ENCODE peak calls at places on chromosomes 12 and 14, in ten cellular contexts. One of them, this sample, is unnamed.

GRCh38 chr12:100186071-100186470 is 14.5 kb upstream of the ACTR6 start:
- DNase-seq in ascending aorta: no peak
- DNase-seq in neural progenitor cell: no peak
- DNase-seq in Peyer's patch: no peak
- DNase-seq in testis: no peak
- DNase-seq in right lobe of liver: no peak
- DNase-seq in upper lobe of right lung: no peak
- DNase-seq in kidney epithelial cell: no peak
- DNase-seq in CD4-positive, CD25-positive, alpha-beta regulatory T cell: no peak
- DNase-seq in GM23248: peak; percentile 31
- DNase-seq in this sample: no peak

GRCh38 chr12:69091447-69092022 is 147.8 kb upstream of the CPSF6 start:
- DNase-seq in testis: no peak
- DNase-seq in Peyer's patch: no peak
- DNase-seq in GM23248: no peak
- DNase-seq in neural progenitor cell: peak; percentile 23
- DNase-seq in CD4-positive, CD25-positive, alpha-beta regulatory T cell: no peak
- DNase-seq in ascending aorta: no peak
- DNase-seq in upper lobe of right lung: no peak
- DNase-seq in kidney epithelial cell: no peak
- DNase-seq in right lobe of liver: no peak
- DNase-seq in this sample: peak; percentile 30

GRCh38 chr12:71045781-71046180 is 112.0 kb downstream of the TSPAN8 start:
- DNase-seq in upper lobe of right lung: no peak
- DNase-seq in kidney epithelial cell: no peak
- DNase-seq in testis: no peak
- DNase-seq in Peyer's patch: no peak
- DNase-seq in right lobe of liver: no peak
- DNase-seq in CD4-positive, CD25-positive, alpha-beta regulatory T cell: no peak
- DNase-seq in GM23248: peak; percentile 58
- DNase-seq in ascending aorta: no peak
- DNase-seq in neural progenitor cell: no peak
- DNase-seq in this sample: no peak

GRCh38 chr12:121942145-121942718 is 23.8 kb downstream of the CFAP251 start:
- DNase-seq in GM23248: no peak
- DNase-seq in testis: no peak
- DNase-seq in neural progenitor cell: no peak
- DNase-seq in kidney epithelial cell: no peak
- DNase-seq in CD4-positive, CD25-positive, alpha-beta regulatory T cell: no peak
- DNase-seq in ascending aorta: no peak
- DNase-seq in upper lobe of right lung: no peak
- DNase-seq in Peyer's patch: no peak
- DNase-seq in right lobe of liver: no peak
- DNase-seq in this sample: no peak

GRCh38 chr12:91111366-91112321 is at the start of gene LUM:
- DNase-seq in CD4-positive, CD25-positive, alpha-beta regulatory T cell: no peak
- DNase-seq in kidney epithelial cell: no peak
- DNase-seq in GM23248: peak; percentile 89
- DNase-seq in testis: peak; percentile 32
- DNase-seq in right lobe of liver: no peak
- DNase-seq in Peyer's patch: peak; percentile 18
- DNase-seq in neural progenitor cell: peak; percentile 23
- DNase-seq in ascending aorta: no peak
- DNase-seq in upper lobe of right lung: no peak
- DNase-seq in this sample: peak; percentile 0

GRCh38 chr12:59453461-59453860 is 142.4 kb upstream of the SLC16A7 start:
- DNase-seq in upper lobe of right lung: no peak
- DNase-seq in testis: no peak
- DNase-seq in CD4-positive, CD25-positive, alpha-beta regulatory T cell: no peak
- DNase-seq in ascending aorta: no peak
- DNase-seq in right lobe of liver: no peak
- DNase-seq in neural progenitor cell: no peak
- DNase-seq in Peyer's patch: no peak
- DNase-seq in GM23248: no peak
- DNase-seq in kidney epithelial cell: no peak
- DNase-seq in this sample: no peak

GRCh38 chr14:73173092-73173735 is 36.9 kb downstream of the PSEN1 start:
- DNase-seq in Peyer's patch: no peak
- DNase-seq in testis: no peak
- DNase-seq in kidney epithelial cell: peak; percentile 10
- DNase-seq in CD4-positive, CD25-positive, alpha-beta regulatory T cell: peak; percentile 67
- DNase-seq in ascending aorta: no peak
- DNase-seq in GM23248: peak; percentile 70
- DNase-seq in neural progenitor cell: peak; percentile 35
- DNase-seq in upper lobe of right lung: no peak
- DNase-seq in right lobe of liver: no peak
- DNase-seq in this sample: no peak

GRCh38 chr12:3680919-3681594 is 71.9 kb downstream of the CRACR2A start:
- DNase-seq in testis: peak; percentile 84
- DNase-seq in GM23248: no peak
- DNase-seq in right lobe of liver: peak; percentile 60
- DNase-seq in upper lobe of right lung: no peak
- DNase-seq in kidney epithelial cell: no peak
- DNase-seq in Peyer's patch: no peak
- DNase-seq in ascending aorta: no peak
- DNase-seq in CD4-positive, CD25-positive, alpha-beta regulatory T cell: no peak
- DNase-seq in neural progenitor cell: peak; percentile 53
- DNase-seq in this sample: no peak

GRCh38 chr12:54125950-54126695 is 62.7 kb downstream of the SMUG1 start:
- DNase-seq in upper lobe of right lung: no peak
- DNase-seq in testis: no peak
- DNase-seq in GM23248: peak; percentile 57
- DNase-seq in ascending aorta: peak; percentile 85
- DNase-seq in CD4-positive, CD25-positive, alpha-beta regulatory T cell: no peak
- DNase-seq in neural progenitor cell: peak; percentile 54
- DNase-seq in right lobe of liver: peak; percentile 27
- DNase-seq in Peyer's patch: no peak
- DNase-seq in kidney epithelial cell: no peak
- DNase-seq in this sample: peak; percentile 84

GRCh38 chr12:132004946-132005345 is 55.2 kb downstream of the EP400 start:
- DNase-seq in kidney epithelial cell: no peak
- DNase-seq in Peyer's patch: no peak
- DNase-seq in neural progenitor cell: no peak
- DNase-seq in right lobe of liver: no peak
- DNase-seq in upper lobe of right lung: no peak
- DNase-seq in GM23248: no peak
- DNase-seq in ascending aorta: peak; percentile 18
- DNase-seq in CD4-positive, CD25-positive, alpha-beta regulatory T cell: no peak
- DNase-seq in testis: no peak
- DNase-seq in this sample: no peak
- H3K36me3 ChIP-seq in kidney epithelial cell: no peaks in the 10 kb centered on the region
- H3K36me3 ChIP-seq in Peyer's patch: no peaks in the 10 kb centered on the region
- H3K36me3 ChIP-seq in neural progenitor cell: no peaks in the 10 kb centered on the region
- H3K36me3 ChIP-seq in right lobe of liver: no peaks in the 10 kb centered on the region
- H3K36me3 ChIP-seq in upper lobe of right lung: peaks cover 56% of the 10 kb centered on the region
- H3K36me3 ChIP-seq in GM23248: peaks cover 28% of the 10 kb centered on the region
- H3K36me3 ChIP-seq in ascending aorta: peaks cover 24% of the 10 kb centered on the region
- H3K36me3 ChIP-seq in CD4-positive, CD25-positive, alpha-beta regulatory T cell: peaks cover 54% of the 10 kb centered on the region
- H3K36me3 ChIP-seq in testis: no peaks in the 10 kb centered on the region
- H3K36me3 ChIP-seq in this sample: peaks cover 24% of the 10 kb centered on the region

DNA sequence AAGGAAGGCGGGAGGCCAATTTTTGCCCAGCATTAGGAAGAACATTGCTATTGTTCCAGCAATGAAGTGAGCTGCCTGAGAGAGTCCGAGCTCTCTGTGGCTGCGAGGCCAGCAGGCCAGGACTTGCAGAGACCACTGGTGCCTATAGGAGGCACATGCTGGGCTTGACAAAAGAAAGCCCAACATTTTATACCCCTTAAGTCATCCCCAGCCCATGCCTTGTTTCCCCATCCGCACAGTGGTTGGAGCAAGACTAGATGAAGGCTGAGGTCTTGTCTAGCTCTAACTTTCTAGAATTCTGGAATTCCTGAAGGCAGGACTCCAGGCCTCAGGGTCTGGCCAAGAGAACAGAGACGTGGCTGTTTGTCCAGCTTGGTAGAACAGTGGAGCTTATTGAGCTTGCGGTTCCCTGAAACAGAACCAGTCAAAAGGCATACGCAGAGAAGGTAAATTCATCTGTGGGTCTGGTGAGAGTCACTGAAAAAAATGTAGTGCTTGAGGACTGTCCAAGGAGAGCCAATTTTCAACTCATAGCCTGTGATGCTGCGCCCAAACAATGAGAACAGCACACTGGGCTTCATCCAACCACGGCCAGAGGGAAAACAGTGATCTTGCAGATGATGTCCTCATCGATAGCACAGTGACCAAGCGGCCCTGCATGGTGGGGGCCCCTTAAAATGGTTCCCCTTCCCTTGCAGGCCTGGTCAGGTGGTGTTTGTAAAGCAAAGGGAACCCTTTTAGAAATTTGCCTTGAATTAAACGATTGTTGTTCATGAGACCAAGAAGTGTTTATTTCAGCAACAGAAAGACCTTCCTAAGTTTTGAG is 27.1 kb upstream of the COL2A1 start:
- DNase-seq in testis: no peak
- DNase-seq in CD4-positive, CD25-positive, alpha-beta regulatory T cell: no peak
- DNase-seq in kidney epithelial cell: no peak
- DNase-seq in ascending aorta: no peak
- DNase-seq in right lobe of liver: no peak
- DNase-seq in Peyer's patch: no peak
- DNase-seq in neural progenitor cell: peak; percentile 42
- DNase-seq in upper lobe of right lung: no peak
- DNase-seq in GM23248: no peak
- DNase-seq in this sample: peak; percentile 51
- H3K27me3 ChIP-seq in testis: no peaks in the 10 kb centered on the region
- H3K27me3 ChIP-seq in CD4-positive, CD25-positive, alpha-beta regulatory T cell: no peaks in the 10 kb centered on the region
- H3K27me3 ChIP-seq in kidney epithelial cell: peaks cover 2% of the 10 kb centered on the region
- H3K27me3 ChIP-seq in ascending aorta: no peaks in the 10 kb centered on the region
- H3K27me3 ChIP-seq in right lobe of liver: no peaks in the 10 kb centered on the region
- H3K27me3 ChIP-seq in Peyer's patch: no peaks in the 10 kb centered on the region
- H3K27me3 ChIP-seq in neural progenitor cell: peaks cover 13% of the 10 kb centered on the region
- H3K27me3 ChIP-seq in upper lobe of right lung: no peaks in the 10 kb centered on the region
- H3K27me3 ChIP-seq in GM23248: peaks cover 6% of the 10 kb centered on the region
- H3K27me3 ChIP-seq in this sample: peaks cover 88% of the 10 kb centered on the region

DNA sequence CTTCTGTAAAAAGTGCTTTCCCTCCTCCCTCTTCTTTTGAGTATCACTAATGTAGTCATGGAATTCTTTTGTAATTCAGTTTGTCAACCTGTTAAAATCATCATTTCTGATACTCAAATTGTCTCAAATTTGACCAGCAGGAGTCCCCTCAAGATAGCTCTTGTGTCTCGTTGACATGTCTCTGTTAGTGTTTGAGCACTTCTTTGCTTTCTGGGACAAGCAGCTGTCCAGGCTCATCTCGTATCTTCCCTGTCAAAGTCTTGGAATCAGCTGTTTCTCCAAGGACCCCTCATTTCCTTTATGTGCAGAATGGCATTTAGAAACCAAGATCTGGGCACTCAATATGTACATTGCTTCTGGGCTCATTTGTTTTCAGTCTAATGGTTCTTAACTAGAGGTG is 10.7 kb downstream of the CIPC start:
- DNase-seq in kidney epithelial cell: no peak
- DNase-seq in GM23248: no peak
- DNase-seq in CD4-positive, CD25-positive, alpha-beta regulatory T cell: peak; percentile 20
- DNase-seq in neural progenitor cell: no peak
- DNase-seq in testis: no peak
- DNase-seq in ascending aorta: no peak
- DNase-seq in upper lobe of right lung: no peak
- DNase-seq in right lobe of liver: no peak
- DNase-seq in Peyer's patch: no peak
- DNase-seq in this sample: no peak
- H3K36me3 ChIP-seq in kidney epithelial cell: no peaks in the 10 kb centered on the region
- H3K36me3 ChIP-seq in GM23248: peaks cover 9% of the 10 kb centered on the region
- H3K36me3 ChIP-seq in CD4-positive, CD25-positive, alpha-beta regulatory T cell: peaks cover 51% of the 10 kb centered on the region
- H3K36me3 ChIP-seq in neural progenitor cell: peaks cover 4% of the 10 kb centered on the region
- H3K36me3 ChIP-seq in testis: no peaks in the 10 kb centered on the region
- H3K36me3 ChIP-seq in ascending aorta: peaks cover 37% of the 10 kb centered on the region
- H3K36me3 ChIP-seq in upper lobe of right lung: peaks cover 59% of the 10 kb centered on the region
- H3K36me3 ChIP-seq in right lobe of liver: no peaks in the 10 kb centered on the region
- H3K36me3 ChIP-seq in Peyer's patch: no peaks in the 10 kb centered on the region
- H3K36me3 ChIP-seq in this sample: peaks cover 7% of the 10 kb centered on the region

GRCh38 chr14:101125719-101126375 is 222.3 kb upstream of the RTL1 start:
- DNase-seq in CD4-positive, CD25-positive, alpha-beta regulatory T cell: no peak
- DNase-seq in ascending aorta: peak; percentile 58
- DNase-seq in GM23248: no peak
- DNase-seq in kidney epithelial cell: no peak
- DNase-seq in upper lobe of right lung: peak; percentile 53
- DNase-seq in right lobe of liver: no peak
- DNase-seq in Peyer's patch: no peak
- DNase-seq in testis: no peak
- DNase-seq in neural progenitor cell: no peak
- DNase-seq in this sample: peak; percentile 24
- H3K27me3 ChIP-seq in CD4-positive, CD25-positive, alpha-beta regulatory T cell: no peaks in the 10 kb centered on the region
- H3K27me3 ChIP-seq in ascending aorta: no peaks in the 10 kb centered on the region
- H3K27me3 ChIP-seq in GM23248: peaks cover 33% of the 10 kb centered on the region
- H3K27me3 ChIP-seq in kidney epithelial cell: peaks cover 11% of the 10 kb centered on the region
- H3K27me3 ChIP-seq in upper lobe of right lung: peaks cover 13% of the 10 kb centered on the region
- H3K27me3 ChIP-seq in right lobe of liver: no peaks in the 10 kb centered on the region
- H3K27me3 ChIP-seq in Peyer's patch: no peaks in the 10 kb centered on the region
- H3K27me3 ChIP-seq in testis: no peaks in the 10 kb centered on the region
- H3K27me3 ChIP-seq in neural progenitor cell: peaks cover 3% of the 10 kb centered on the region
- H3K27me3 ChIP-seq in this sample: no peaks in the 10 kb centered on the region

GRCh38 chr14:64493455-64493854 is 10.2 kb downstream of the ZBTB25 start:
- DNase-seq in Peyer's patch: no peak
- DNase-seq in CD4-positive, CD25-positive, alpha-beta regulatory T cell: no peak
- DNase-seq in neural progenitor cell: no peak
- DNase-seq in right lobe of liver: no peak
- DNase-seq in GM23248: no peak
- DNase-seq in testis: no peak
- DNase-seq in kidney epithelial cell: no peak
- DNase-seq in upper lobe of right lung: no peak
- DNase-seq in ascending aorta: no peak
- DNase-seq in this sample: no peak

GRCh38 chr14:64495252-64495651 is 8.4 kb downstream of the ZBTB25 start:
- DNase-seq in upper lobe of right lung: no peak
- DNase-seq in kidney epithelial cell: no peak
- DNase-seq in CD4-positive, CD25-positive, alpha-beta regulatory T cell: no peak
- DNase-seq in right lobe of liver: no peak
- DNase-seq in neural progenitor cell: no peak
- DNase-seq in Peyer's patch: no peak
- DNase-seq in ascending aorta: no peak
- DNase-seq in testis: no peak
- DNase-seq in GM23248: no peak
- DNase-seq in this sample: no peak

GRCh38 chr14:64496764-64497163 is 6.9 kb downstream of the ZBTB25 start:
- DNase-seq in Peyer's patch: no peak
- DNase-seq in right lobe of liver: no peak
- DNase-seq in kidney epithelial cell: no peak
- DNase-seq in upper lobe of right lung: no peak
- DNase-seq in CD4-positive, CD25-positive, alpha-beta regulatory T cell: no peak
- DNase-seq in ascending aorta: no peak
- DNase-seq in neural progenitor cell: no peak
- DNase-seq in GM23248: no peak
- DNase-seq in testis: no peak
- DNase-seq in this sample: no peak

GRCh38 chr14:64488590-64489099 is 15.0 kb downstream of the ZBTB25 start:
- DNase-seq in ascending aorta: no peak
- DNase-seq in Peyer's patch: no peak
- DNase-seq in GM23248: no peak
- DNase-seq in testis: no peak
- DNase-seq in right lobe of liver: no peak
- DNase-seq in neural progenitor cell: no peak
- DNase-seq in upper lobe of right lung: no peak
- DNase-seq in CD4-positive, CD25-positive, alpha-beta regulatory T cell: no peak
- DNase-seq in kidney epithelial cell: no peak
- DNase-seq in this sample: no peak

GRCh38 chr14:64491637-64492036 is 12.0 kb downstream of the ZBTB25 start:
- DNase-seq in upper lobe of right lung: no peak
- DNase-seq in testis: no peak
- DNase-seq in Peyer's patch: no peak
- DNase-seq in GM23248: no peak
- DNase-seq in right lobe of liver: no peak
- DNase-seq in CD4-positive, CD25-positive, alpha-beta regulatory T cell: no peak
- DNase-seq in ascending aorta: no peak
- DNase-seq in neural progenitor cell: no peak
- DNase-seq in kidney epithelial cell: no peak
- DNase-seq in this sample: no peak
- H3K36me3 ChIP-seq in upper lobe of right lung: peaks cover 31% of the 10 kb centered on the region
- H3K36me3 ChIP-seq in testis: no peaks in the 10 kb centered on the region
- H3K36me3 ChIP-seq in Peyer's patch: no peaks in the 10 kb centered on the region
- H3K36me3 ChIP-seq in GM23248: peaks cover 14% of the 10 kb centered on the region
- H3K36me3 ChIP-seq in right lobe of liver: no peaks in the 10 kb centered on the region
- H3K36me3 ChIP-seq in CD4-positive, CD25-positive, alpha-beta regulatory T cell: peaks cover 51% of the 10 kb centered on the region
- H3K36me3 ChIP-seq in ascending aorta: peaks cover 23% of the 10 kb centered on the region
- H3K36me3 ChIP-seq in neural progenitor cell: peaks cover 5% of the 10 kb centered on the region
- H3K36me3 ChIP-seq in kidney epithelial cell: peaks cover 2% of the 10 kb centered on the region
- H3K36me3 ChIP-seq in this sample: peaks cover 9% of the 10 kb centered on the region

This sample was measured in H7.